ENCODE peak calls at places on chromosomes 7 and 10, in four cellular contexts. X is stimulated activated CD8-positive, alpha-beta memory T cell treated with anti-CD3 and anti-CD28 coated beads, Interleukin-7, amount 100 ng/mL, for 1 hour; E is PC-9; P is mesothelial cell of epicardium. N is an unnamed sample.

GRCh38 chr7:130276796-130277762 is 10.4 kb downstream of the CPA2 start:
- DNase-seq in X (no peak), E (no peak), P (no peak), N (no peak)

GRCh38 chr10:26365681-26366327 is 72.3 kb upstream of the APBB1IP start:
- DNase-seq in X (no peak), E (no peak), P (no peak), N (no peak)

GRCh38 chr7:38893061-38893460 is 15.9 kb downstream of the VPS41 start:
- DNase-seq in X (no peak), E (no peak), P (no peak), N (no peak)

GRCh38 chr10:75404335-75405200 is 3.0 kb upstream of the ZNF503 start:
- DNase-seq in X (no peak), E (no peak), P (peak; percentile 50), N (no peak)

GRCh38 chr10:34407227-34407626 is 407.9 kb downstream of the PARD3 start:
- DNase-seq in X (no peak), E (no peak), P (no peak), N (no peak)

GRCh38 chr10:131943021-131943814 is 38.5 kb downstream of the BNIP3 start:
- DNase-seq in X (no peak), E (no peak), P (no peak), N (no peak)

GRCh38 chr7:24972991-24973390 is 7.0 kb downstream of the OSBPL3 start:
- DNase-seq in X (no peak), E (no peak), P (no peak), N (no peak)

GRCh38 chr7:128211626-128212025 is 29.5 kb upstream of the LEP start:
- DNase-seq in X (no peak), E (no peak), P (no peak), N (no peak)

GRCh38 chr7:157004839-157005455 is 5.5 kb downstream of the MNX1 start:
- DNase-seq in X (no peak), E (no peak), P (no peak), N (no peak)

GRCh38 chr10:118960166-118961090 is 69.1 kb upstream of the NANOS1 start:
- DNase-seq in X (no peak), E (peak; percentile 77), P (no peak), N (no peak)

GRCh38 chr10:3665316-3665908 is 119.6 kb downstream of the KLF6 start:
- DNase-seq in X (no peak), E (no peak), P (no peak), N (no peak)

GRCh38 chr7:138662066-138663061 is 38.8 kb downstream of the SVOPL start:
- DNase-seq in X (no peak), E (no peak), P (no peak), N (no peak)

GRCh38 chr10:29533046-29533445 is 101.7 kb downstream of the SVIL start:
- DNase-seq in X (no peak), E (no peak), P (no peak), N (no peak)

GRCh38 chr7:81135322-81135721 is 216.5 kb upstream of the SEMA3C start:
- DNase-seq in X (no peak), E (no peak), P (no peak), N (no peak)

GRCh38 chr7:27593226-27593625 is 69.5 kb downstream of the HIBADH start:
- DNase-seq in X (no peak), E (no peak), P (no peak), N (no peak)

GRCh38 chr7:84701524-84702306 is 485.1 kb downstream of the SEMA3D start:
- DNase-seq in X (no peak), E (peak; percentile 69), P (no peak), N (peak; percentile 94)